ENCODE peak calls at places on chromosomes 12 and 14, in eight cellular contexts. A is upper lobe of left lung, R is tibial artery, G is Panc1, K is WERI-Rb-1, Y is heart left ventricle, L is stomach, J is IMR-90. H is an unnamed sample. For H3K27me3 and H3K9me3, the result is how much of the 10 kb centered on the place peaks cover.

GRCh38 chr14:83548061-83548839 is 1981.7 kb upstream of the FLRT2 start:
- DNase-seq in A (no peak), R (no peak), G (no peak), K (no peak), Y (no peak), L (no peak), J (peak), H (no peak)

GRCh38 chr12:48686615-48687334 is 4.7 kb upstream of the KANSL2 start:
- DNase-seq in A (no peak), R (no peak), G (no peak), K (no peak), Y (no peak), L (no peak), J (no peak), H (no peak)

GRCh38 chr12:50246873-50247612 is 36.3 kb downstream of the LIMA1 start:
- DNase-seq in A (no peak), R (peak), G (peak), K (no peak), Y (peak), L (peak), J (peak), H (peak)

GRCh38 chr14:55206175-55206574 is 14.8 kb upstream of the DLGAP5 start:
- DNase-seq in A (no peak), R (no peak), G (no peak), K (no peak), Y (no peak), L (no peak), J (no peak), H (no peak)

GRCh38 chr12:18723752-18724151 is 14.1 kb downstream of the PLCZ1 start:
- DNase-seq in A (no peak), R (no peak), G (peak), K (no peak), Y (no peak), L (no peak), J (peak), H (peak)

GRCh38 chr12:129719426-129719825 is 184.4 kb downstream of the TMEM132D start:
- DNase-seq in A (no peak), R (no peak), G (no peak), K (no peak), Y (no peak), L (no peak), J (no peak), H (no peak)

GRCh38 chr14:61338457-61338856 is 17.1 kb downstream of the PRKCH start:
- DNase-seq in A (no peak), R (no peak), G (no peak), K (no peak), Y (no peak), L (no peak), J (no peak), H (no peak)

GRCh38 chr12:53427905-53428594 is 4.4 kb downstream of the AMHR2 start:
- DNase-seq in A (no peak), R (no peak), G (peak), K (no peak), Y (no peak), L (no peak), J (peak), H (peak)

GRCh38 chr12:85504164-85504563 is 224.1 kb downstream of the ALX1 start:
- DNase-seq in A (no peak), R (no peak), G (no peak), K (no peak), Y (no peak), L (no peak), J (no peak), H (no peak)

GRCh38 chr12:116406529-116406928 is 129.0 kb upstream of the MED13L start:
- DNase-seq in A (no peak), R (peak), G (no peak), K (no peak), Y (peak), L (peak), J (peak), H (peak)

GRCh38 chr12:69720748-69721147 is 17.9 kb upstream of the RAB3IP start:
- DNase-seq in A (no peak), R (no peak), G (no peak), K (no peak), Y (no peak), L (no peak), J (no peak), H (no peak)

GRCh38 chr12:128671528-128672042 is 152.2 kb downstream of the SLC15A4 start:
- DNase-seq in A (no peak), R (no peak), G (no peak), K (no peak), Y (no peak), L (no peak), J (no peak), H (no peak)

GRCh38 chr12:91778938-91779400 is 366.7 kb downstream of the BTG1 start:
- DNase-seq in A (no peak), R (peak), G (peak), K (no peak), Y (peak), L (peak), J (peak), H (peak)

GRCh38 chr12:116964740-116965090 is 54.0 kb downstream of the FBXW8 start:
- DNase-seq in A (no peak), R (no peak), G (no peak), K (no peak), Y (no peak), L (no peak), J (no peak), H (no peak)

GRCh38 chr12:2608608-2608945 is 186.2 kb upstream of the FKBP4 start:
- DNase-seq in A (no peak), R (no peak), G (no peak), K (no peak), Y (no peak), L (no peak), J (no peak), H (no peak)

GRCh38 chr14:31541702-31542101 is 19.5 kb upstream of the NUBPL start:
- DNase-seq in A (no peak), R (no peak), G (no peak), K (no peak), Y (no peak), L (no peak), J (no peak), H (no peak)

GRCh38 chr14:93974833-93975232 is 1.5 kb downstream of the ASB2 start:
- DNase-seq in A (no peak), R (peak), G (no peak), K (no peak), Y (peak), L (no peak), J (no peak), H (no peak)

DNA sequence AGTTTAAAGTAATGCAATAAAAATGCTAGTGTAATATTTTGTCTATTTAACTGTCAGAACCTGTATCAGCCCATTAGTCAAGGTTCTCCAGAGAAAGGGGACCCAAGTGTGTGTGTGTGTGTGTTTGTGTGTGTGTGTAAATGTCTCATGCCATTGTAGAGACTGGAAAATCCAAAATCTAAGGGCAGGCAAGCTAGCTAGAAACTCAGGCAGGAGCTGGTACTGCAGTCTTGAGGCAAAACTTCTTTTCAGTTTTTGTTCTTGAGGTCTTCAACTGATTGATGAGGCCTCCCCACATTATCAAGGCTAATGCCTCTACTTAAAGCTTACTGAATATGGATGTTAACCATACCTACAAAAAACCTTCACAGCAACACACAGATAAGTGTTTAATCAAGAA is 126.7 kb downstream of the PRKD1 start:
- DNase-seq in A (no peak), R (no peak), G (no peak), K (no peak), Y (no peak), L (no peak), J (no peak), H (no peak)
- TF ChIP-seq CTCF in A (no peak), R (peak), G (no peak), K (no peak), Y (no peak), L (no peak), J (no peak), H (no peak)

DNA sequence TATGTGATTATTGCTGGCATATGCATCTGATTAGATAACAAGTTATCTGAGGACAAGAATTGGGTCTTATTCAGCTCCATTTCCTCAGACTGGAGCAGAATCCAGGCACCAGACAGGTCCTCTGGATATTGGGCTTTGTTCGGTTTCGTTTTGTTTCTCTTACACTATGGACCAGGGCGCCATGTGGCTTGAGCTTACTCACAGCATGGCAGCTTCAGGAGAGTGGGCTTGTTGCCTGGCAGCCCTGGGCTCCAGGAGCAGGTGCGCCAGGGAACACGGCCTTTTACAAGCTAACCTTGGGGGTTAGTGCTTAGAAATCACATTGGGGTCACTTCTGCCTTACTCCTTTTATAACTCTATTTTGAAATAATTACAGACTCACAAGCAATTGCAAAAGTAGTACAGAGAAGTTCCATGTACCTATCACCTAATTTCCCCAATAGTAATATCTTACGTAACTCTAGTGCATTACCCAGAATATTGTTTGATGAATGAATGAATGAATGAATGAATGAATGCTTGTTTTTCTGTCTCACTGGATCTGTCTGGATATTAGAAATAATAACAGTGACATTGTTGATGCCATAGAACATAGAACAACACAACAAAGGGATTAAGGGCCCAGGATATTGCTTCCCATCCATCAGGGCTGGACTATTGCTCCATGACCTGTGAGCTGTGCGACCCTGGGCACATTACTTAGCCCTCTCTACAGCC is 39.0 kb downstream of the CMKLR1 start:
- DNase-seq in A (no peak), R (no peak), G (no peak), K (no peak), Y (no peak), L (no peak), J (no peak), H (no peak)
- H3K27me3 ChIP-seq in A (under half), R (under half), G (under half), K (under half), Y (under half), L (under half), J (under half), H (half or more)

GRCh38 chr12:56873382-56873781 is 60.8 kb downstream of the SDR9C7 start:
- DNase-seq in A (no peak), R (no peak), G (no peak), K (no peak), Y (no peak), L (no peak), J (no peak), H (no peak)

GRCh38 chr12:56874821-56875220 is 59.4 kb downstream of the SDR9C7 start:
- DNase-seq in A (no peak), R (no peak), G (no peak), K (no peak), Y (no peak), L (no peak), J (no peak), H (no peak)

GRCh38 chr12:56880416-56881035 is 53.7 kb downstream of the SDR9C7 start:
- DNase-seq in A (no peak), R (no peak), G (no peak), K (no peak), Y (no peak), L (no peak), J (no peak), H (no peak)

GRCh38 chr12:56878010-56878339 is 56.2 kb downstream of the SDR9C7 start:
- DNase-seq in A (no peak), R (no peak), G (no peak), K (no peak), Y (no peak), L (no peak), J (no peak), H (no peak)

DNA sequence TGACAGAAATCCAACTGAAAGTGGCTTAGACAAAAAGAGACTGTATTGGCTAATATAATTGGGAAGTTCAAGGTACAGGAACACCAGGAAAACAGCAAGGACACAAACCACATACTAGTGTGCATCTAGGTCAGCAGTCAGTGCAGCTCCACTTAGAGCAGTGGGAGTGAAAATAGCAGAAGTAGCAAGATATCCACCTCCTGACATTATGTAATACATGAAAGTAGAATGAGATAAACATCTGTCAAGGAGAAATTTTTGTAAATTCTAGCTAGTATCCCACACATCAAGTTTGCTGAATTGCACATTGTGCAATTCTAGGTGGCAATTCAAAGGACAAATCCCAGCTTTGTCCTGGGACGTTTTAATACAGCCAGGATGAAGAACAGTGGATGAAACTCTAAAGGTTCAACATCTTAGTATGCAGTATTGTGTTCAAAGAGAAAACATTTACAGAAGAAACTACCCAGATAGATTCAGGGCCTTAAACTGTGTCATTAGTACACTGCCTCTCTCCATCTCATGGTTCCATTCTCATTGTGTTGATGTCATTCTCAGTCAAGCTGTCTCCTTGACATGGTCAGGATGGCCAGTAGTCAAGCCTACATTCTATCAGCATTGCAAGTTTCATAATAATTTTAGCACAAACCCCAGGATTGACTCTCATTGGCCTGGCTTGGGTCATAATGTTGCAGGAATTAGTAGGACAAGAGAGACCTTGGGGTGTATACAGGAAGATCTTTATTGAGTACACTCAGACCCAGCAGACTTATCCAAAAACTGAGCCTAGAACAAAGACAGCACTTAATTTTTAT is 56.8 kb downstream of the SDR9C7 start:
- DNase-seq in A (no peak), R (no peak), G (no peak), K (no peak), Y (no peak), L (no peak), J (no peak), H (no peak)
- H3K9me3 ChIP-seq in A (under half), R (under half), G (under half), K (under half), Y (under half), L (under half), J (under half), H (under half)

GRCh38 chr12:15520083-15520482 is 197.8 kb downstream of the PTPRO start:
- DNase-seq in A (no peak), R (no peak), G (no peak), K (no peak), Y (no peak), L (no peak), J (no peak), H (no peak)

GRCh38 chr12:15520844-15521243 is 198.5 kb downstream of the PTPRO start:
- DNase-seq in A (no peak), R (no peak), G (no peak), K (no peak), Y (no peak), L (no peak), J (no peak), H (no peak)

GRCh38 chr12:15525414-15525813 is 203.1 kb downstream of the PTPRO start:
- DNase-seq in A (no peak), R (no peak), G (no peak), K (no peak), Y (no peak), L (no peak), J (no peak), H (no peak)

GRCh38 chr12:15526033-15526432 is 203.7 kb downstream of the PTPRO start:
- DNase-seq in A (no peak), R (no peak), G (no peak), K (no peak), Y (no peak), L (no peak), J (no peak), H (no peak)

DNA sequence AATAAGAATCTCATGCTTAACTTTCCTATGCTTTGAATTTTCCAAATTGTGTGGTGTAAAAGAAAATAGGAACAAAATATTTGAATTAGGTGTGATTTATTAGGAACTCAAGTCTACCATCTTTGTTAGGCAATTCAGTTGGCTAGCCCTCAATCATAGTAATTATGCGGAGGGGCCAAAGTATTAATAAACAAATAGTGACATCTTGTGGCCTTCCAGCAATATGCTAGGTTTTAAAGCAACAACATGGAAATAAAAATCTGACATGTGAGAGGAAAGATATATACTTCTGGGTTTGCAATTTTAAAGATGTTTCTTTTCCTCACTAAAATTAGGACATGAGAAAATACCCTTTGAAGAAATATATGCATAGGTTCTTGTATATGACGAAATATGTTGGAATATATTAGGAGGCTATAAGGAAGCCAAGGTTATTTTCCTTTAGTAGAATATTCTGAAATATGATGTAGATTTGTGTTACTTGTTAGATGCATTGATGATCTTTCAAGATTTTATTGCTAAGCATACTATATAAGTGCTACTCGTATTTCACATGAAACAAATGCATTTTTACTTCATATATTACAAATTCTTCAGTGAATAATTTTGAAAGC is 200.4 kb downstream of the PTPRO start:
- DNase-seq in A (no peak), R (no peak), G (no peak), K (no peak), Y (no peak), L (no peak), J (peak), H (peak)
- TF ChIP-seq CTCF in A (peak), R (peak), G (peak), K (peak), Y (peak), L (peak), J (peak), H (peak)

GRCh38 chr14:56817396-56817921 is 7.2 kb upstream of the OTX2 start:
- DNase-seq in A (no peak), R (no peak), G (no peak), K (peak), Y (no peak), L (no peak), J (no peak), H (no peak)
- H3K27me3 ChIP-seq in A (under half), R (under half), G (under half), K (under half), Y (half or more), L (half or more), J (under half), H (under half)

H was measured in PC-9.